ENCODE peak calls at places on chromosomes 6 and 20, in seven cellular contexts. A is OCI-LY7, P is pancreas, Q is uterus, U is ovary, Y is breast epithelium, C is HCT116. G is an unnamed sample.

GRCh38 chr20:62365814-62366369 is 1.2 kb downstream of the LAMA5 start:
- DNase-seq in U (no peak), Y (no peak), Q (no peak), C (no peak), A (peak), P (peak), G (peak)

GRCh38 chr6:31175961-31176360 is 5.5 kb upstream of the POU5F1 start:
- DNase-seq in P (peak), A (no peak), U (no peak), Q (no peak), Y (no peak), C (no peak), G (no peak)

GRCh38 chr20:45833883-45834796 is 541 bp downstream of the SNX21 start:
- DNase-seq in A (no peak), P (peak), Y (peak), C (no peak), Q (peak), U (peak), G (peak)

GRCh38 chr6:27669798-27670301 is 196.9 kb upstream of the ZNF184 start:
- DNase-seq in Q (no peak), U (no peak), P (no peak), C (no peak), Y (no peak), A (no peak), G (no peak)

GRCh38 chr6:2749972-2750600 is 636 bp downstream of the MYLK4 start:
- DNase-seq in Q (peak), A (peak), P (no peak), Y (no peak), C (peak), U (no peak), G (no peak)

GRCh38 chr6:47207261-47207660 is 102.4 kb downstream of the TNFRSF21 start:
- DNase-seq in C (no peak), P (no peak), Q (no peak), A (no peak), Y (no peak), U (no peak), G (no peak)

GRCh38 chr20:2653511-2654383 is 1.3 kb downstream of the NOP56 start:
- DNase-seq in Q (no peak), Y (no peak), P (no peak), A (no peak), U (no peak), C (no peak), G (no peak)

GRCh38 chr6:81895511-81896185 is 143.2 kb upstream of the TENT5A start:
- DNase-seq in C (no peak), A (no peak), Q (no peak), U (no peak), Y (no peak), P (no peak), G (no peak)

GRCh38 chr20:61762886-61763739 is 302.6 kb downstream of the TAF4 start:
- DNase-seq in Q (no peak), U (no peak), Y (peak), C (no peak), P (no peak), A (no peak), G (no peak)

GRCh38 chr6:37239511-37239910 is 18.1 kb upstream of the TBC1D22B start:
- DNase-seq in Q (no peak), U (no peak), P (no peak), C (no peak), Y (no peak), A (no peak), G (no peak)

GRCh38 chr20:34074101-34074760 is 37.8 kb downstream of the EIF2S2 start:
- DNase-seq in A (no peak), C (no peak), U (no peak), P (no peak), Q (no peak), Y (no peak), G (no peak)

GRCh38 chr20:51608060-51608459 is 65.5 kb upstream of the NFATC2 start:
- DNase-seq in C (no peak), A (no peak), Y (no peak), Q (no peak), U (no peak), P (no peak), G (no peak)

GRCh38 chr20:52279667-52280180 is 88.1 kb upstream of the ZFP64 start:
- DNase-seq in Y (no peak), C (no peak), Q (no peak), A (no peak), P (no peak), U (no peak), G (no peak)

GRCh38 chr6:79031821-79032590 is 46.0 kb downstream of the PHIP start:
- DNase-seq in Y (no peak), C (no peak), A (no peak), U (no peak), P (no peak), Q (no peak), G (no peak)

GRCh38 chr6:80197474-80197873 is 91.0 kb downstream of the BCKDHB start:
- DNase-seq in Q (no peak), A (no peak), P (no peak), U (no peak), C (no peak), Y (no peak), G (no peak)

GRCh38 chr6:166619912-166620311 is 7.1 kb downstream of the RPS6KA2 start:
- DNase-seq in A (no peak), Q (peak), Y (no peak), U (peak), C (no peak), P (no peak), G (peak)

GRCh38 chr6:133132092-133132491 is 109.1 kb upstream of the EYA4 start:
- DNase-seq in A (no peak), Q (no peak), P (no peak), U (no peak), Y (no peak), C (no peak), G (no peak)

GRCh38 chr20:3477861-3478544 is 7.2 kb downstream of the ATRN start:
- DNase-seq in Y (no peak), Q (no peak), C (no peak), P (no peak), A (no peak), U (no peak), G (no peak)

GRCh38 chr6:138972226-138972665 is 15.8 kb downstream of the REPS1 start:
- DNase-seq in A (no peak), Y (no peak), C (no peak), U (no peak), P (no peak), Q (no peak), G (no peak)

GRCh38 chr6:14765753-14766152 is 480.1 kb upstream of the JARID2 start:
- DNase-seq in U (no peak), C (no peak), Y (no peak), Q (no peak), A (no peak), P (no peak), G (no peak)

GRCh38 chr6:1007159-1007558 is 304.7 kb upstream of the FOXQ1 start:
- DNase-seq in A (no peak), Q (no peak), P (no peak), U (no peak), Y (no peak), C (no peak), G (no peak)

GRCh38 chr6:129069006-129069405 is 186.1 kb downstream of the LAMA2 start:
- DNase-seq in U (no peak), Q (no peak), C (no peak), A (no peak), P (no peak), Y (no peak), G (no peak)

GRCh38 chr6:13711384-13711725 is 280 bp downstream of the RANBP9 start:
- DNase-seq in U (no peak), C (no peak), Q (no peak), P (peak), Y (no peak), A (peak), G (no peak)

GRCh38 chr6:21587182-21587924 is 6.2 kb upstream of the SOX4 start:
- DNase-seq in A (no peak), U (peak), Y (peak), C (peak), P (peak), Q (peak), G (peak)
- TF ChIP-seq CTCF in A (no peak), U (peak), Y (no peak), C (no peak), P (no peak), Q (peak), G (peak)

GRCh38 chr6:39054577-39055142 is 6.1 kb downstream of the GLP1R start:
- DNase-seq in C (no peak), U (no peak), Y (no peak), Q (no peak), A (no peak), P (no peak), G (no peak)
- H3K27ac ChIP-seq in C (no peak), U (no peak), Y (no peak), Q (no peak), A (no peak), P (peak), G (no peak)

GRCh38 chr6:26254666-26255176 is 110.3 kb upstream of the BTN3A2 start:
- DNase-seq in P (no peak), Q (no peak), C (no peak), U (no peak), Y (no peak), A (no peak), G (no peak)

GRCh38 chr6:26257272-26257671 is 107.7 kb upstream of the BTN3A2 start:
- DNase-seq in U (no peak), P (no peak), Y (no peak), Q (no peak), C (no peak), A (no peak), G (no peak)

GRCh38 chr6:26260791-26261484 is 104.1 kb upstream of the BTN3A2 start:
- DNase-seq in A (no peak), U (no peak), C (no peak), Y (no peak), Q (no peak), P (no peak), G (no peak)

GRCh38 chr6:26260110-26260637 is 104.8 kb upstream of the BTN3A2 start:
- DNase-seq in Y (no peak), C (no peak), U (no peak), A (no peak), Q (no peak), P (no peak), G (no peak)

GRCh38 chr6:26258199-26258977 is 106.6 kb upstream of the BTN3A2 start:
- DNase-seq in C (no peak), Y (no peak), P (no peak), U (no peak), A (peak), Q (no peak), G (no peak)
- TF ChIP-seq CTCF in C (peak), Y (no peak), P (no peak), U (no peak), A (peak), Q (no peak), G (no peak)

GRCh38 chr20:50244352-50245149 is 53.9 kb downstream of the CEBPB start:
- DNase-seq in Q (no peak), C (peak), P (no peak), U (no peak), Y (peak), A (no peak), G (no peak)
- H3K27ac ChIP-seq in Q (no peak), C (peak), P (peak), U (no peak), Y (peak), A (no peak), G (no peak)

DNA sequence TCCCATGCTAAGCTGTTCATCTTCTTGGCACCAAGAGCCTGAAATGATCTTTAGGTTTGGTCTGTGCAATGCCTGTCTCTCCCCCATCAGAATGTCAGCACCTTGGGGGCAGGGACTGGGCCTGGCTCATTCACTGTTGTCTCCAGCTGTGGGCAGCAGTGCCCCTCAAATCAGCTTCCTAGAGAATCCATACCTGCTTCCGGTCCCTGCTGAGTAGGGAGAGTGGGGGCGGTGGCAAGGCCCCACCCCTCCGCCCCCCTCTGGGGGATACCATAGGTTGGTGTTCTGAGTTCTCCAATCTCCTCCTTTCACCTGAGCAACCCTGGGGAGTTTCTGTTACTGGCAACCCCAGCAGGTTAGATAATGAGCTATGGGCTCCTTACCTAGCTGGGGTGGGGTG is 19.2 kb upstream of the SPDEF start:
- DNase-seq in P (no peak), Y (no peak), C (no peak), A (peak), U (no peak), Q (no peak), G (peak)
- TF ChIP-seq CTCF in P (no peak), Y (no peak), C (no peak), A (no peak), U (no peak), Q (no peak), G (no peak)